ENCODE peak calls at places on chromosome 13, in seven cellular contexts. G, F, E, P, M, N and H are unnamed samples. For H3K4me1, the result is how much of the 10 kb centered on the place peaks cover.

GRCh38 chr13:21435710-21436151 is 23.4 kb downstream of the ZDHHC20 start:
- DNase-seq in M (no peak), E (peak), F (peak), P (peak), N (peak), G (peak), H (no peak)

GRCh38 chr13:113404723-113405471 is 41.0 kb upstream of the GRTP1 start:
- DNase-seq in G (no peak), P (no peak), E (no peak), F (no peak), N (no peak), M (no peak), H (peak)

GRCh38 chr13:114041493-114041892 is 67.6 kb upstream of the C13orf46 start:
- DNase-seq in E (no peak), F (no peak), G (no peak), M (no peak), P (no peak), N (no peak), H (no peak)

GRCh38 chr13:49563513-49563912 is 21.8 kb downstream of the RCBTB1 start:
- DNase-seq in P (no peak), E (no peak), G (no peak), F (no peak), M (no peak), N (no peak), H (no peak)

GRCh38 chr13:90402613-90403012 is 944.9 kb upstream of the MIR17HG start:
- DNase-seq in G (no peak), M (no peak), P (no peak), E (no peak), N (no peak), F (no peak), H (no peak)

GRCh38 chr13:28336193-28336657 is 158.7 kb downstream of the FLT1 start:
- DNase-seq in F (no peak), N (no peak), G (no peak), P (peak), M (no peak), E (no peak), H (no peak)

GRCh38 chr13:43876366-43876765 is 3.2 kb downstream of the CCDC122 start:
- DNase-seq in P (no peak), M (no peak), N (no peak), F (no peak), E (no peak), G (no peak), H (no peak)

GRCh38 chr13:88086577-88086976 is 415.4 kb downstream of the SLITRK5 start:
- DNase-seq in G (no peak), N (no peak), E (no peak), M (no peak), P (no peak), F (no peak), H (no peak)

GRCh38 chr13:100497394-100497793 is 91.2 kb downstream of the GGACT start:
- DNase-seq in P (no peak), M (no peak), E (no peak), N (no peak), G (no peak), F (no peak), H (no peak)

GRCh38 chr13:90974249-90974954 is 373.1 kb upstream of the MIR17HG start:
- DNase-seq in P (no peak), N (no peak), E (no peak), M (no peak), G (no peak), F (no peak), H (no peak)

GRCh38 chr13:108176685-108177274 is 38.6 kb downstream of the LIG4 start:
- DNase-seq in N (no peak), P (no peak), F (peak), E (peak), M (no peak), G (peak), H (no peak)

DNA sequence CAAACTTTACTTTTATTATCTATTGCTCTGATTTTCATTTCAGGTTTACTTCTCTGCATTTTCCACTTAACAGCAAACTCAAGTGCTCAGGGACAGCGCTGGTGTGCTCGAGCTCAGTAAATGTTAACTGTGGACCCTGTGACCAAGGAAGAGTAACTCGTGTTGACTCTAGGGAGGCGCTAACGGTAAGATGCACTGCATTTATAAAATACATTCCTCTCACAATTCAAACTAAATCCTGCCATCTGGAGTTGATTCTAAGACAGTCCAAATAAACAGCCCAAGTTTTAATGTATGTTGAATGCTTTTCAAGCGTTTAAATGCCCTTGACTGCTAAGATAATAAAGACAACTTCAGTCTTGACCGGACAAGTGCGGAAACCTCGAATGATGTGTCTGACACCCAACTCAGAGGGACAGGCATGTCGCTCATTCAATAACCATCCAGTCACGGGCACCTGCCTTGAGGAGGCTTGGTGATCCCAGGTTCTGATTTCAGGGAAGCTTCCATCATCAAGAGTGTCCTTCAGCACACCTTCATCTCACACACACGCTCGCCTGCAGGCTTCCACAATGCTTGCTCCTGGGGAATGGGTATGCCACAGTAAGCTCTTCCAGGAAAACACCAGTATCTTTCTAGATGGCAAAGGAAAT is 93.1 kb downstream of the STK24 start:
- DNase-seq in F (no peak), E (no peak), P (no peak), G (no peak), N (no peak), M (no peak), H (no peak)
- H3K4me1 ChIP-seq in F (half or more), E (under half), P (half or more), G (half or more), N (under half), M (under half), H (under half)

GRCh38 chr13:45218689-45219088 is 17.8 kb upstream of the KCTD4 start:
- DNase-seq in M (no peak), P (no peak), G (no peak), F (no peak), E (no peak), N (no peak), H (no peak)
- H3K27ac ChIP-seq in M (peak), P (no peak), G (peak), F (no peak), E (peak), N (no peak), H (peak)

GRCh38 chr13:110684388-110685056 is 21.4 kb downstream of the CARS2 start:
- DNase-seq in E (no peak), N (no peak), M (no peak), P (no peak), G (no peak), F (no peak), H (no peak)

GRCh38 chr13:110683921-110684320 is 22.0 kb downstream of the CARS2 start:
- DNase-seq in G (no peak), E (no peak), F (no peak), P (no peak), M (no peak), N (no peak), H (no peak)

GRCh38 chr13:110687736-110688135 is 18.2 kb downstream of the CARS2 start:
- DNase-seq in P (no peak), E (no peak), G (no peak), M (no peak), N (no peak), F (no peak), H (no peak)

GRCh38 chr13:110683203-110683883 is 22.6 kb downstream of the CARS2 start:
- DNase-seq in M (no peak), P (no peak), E (peak), N (no peak), F (no peak), G (peak), H (no peak)

DNA sequence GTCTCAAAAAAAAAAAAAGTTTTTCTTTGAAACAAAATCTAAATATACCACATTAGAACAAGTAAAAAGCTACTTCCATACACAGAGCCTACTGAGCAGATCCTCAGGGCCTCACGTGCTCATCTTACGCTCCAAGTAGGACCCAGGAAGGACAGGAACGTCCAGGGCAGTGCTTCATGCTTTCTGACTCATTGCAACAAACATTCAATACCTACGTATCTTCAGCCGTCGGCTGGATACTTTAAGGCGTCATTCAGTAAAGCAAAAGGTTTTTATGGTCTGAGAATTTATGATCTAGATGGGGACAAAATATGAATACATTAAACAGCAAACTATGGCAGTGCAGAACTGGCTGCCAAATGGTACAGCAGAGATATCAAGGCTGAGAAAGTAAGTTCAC is 20.6 kb downstream of the CARS2 start:
- DNase-seq in M (no peak), G (no peak), P (no peak), F (no peak), E (no peak), N (no peak), H (no peak)
- TF ChIP-seq CTCF in M (no peak), G (no peak), P (no peak), F (no peak), E (no peak), N (no peak), H (no peak)

DNA sequence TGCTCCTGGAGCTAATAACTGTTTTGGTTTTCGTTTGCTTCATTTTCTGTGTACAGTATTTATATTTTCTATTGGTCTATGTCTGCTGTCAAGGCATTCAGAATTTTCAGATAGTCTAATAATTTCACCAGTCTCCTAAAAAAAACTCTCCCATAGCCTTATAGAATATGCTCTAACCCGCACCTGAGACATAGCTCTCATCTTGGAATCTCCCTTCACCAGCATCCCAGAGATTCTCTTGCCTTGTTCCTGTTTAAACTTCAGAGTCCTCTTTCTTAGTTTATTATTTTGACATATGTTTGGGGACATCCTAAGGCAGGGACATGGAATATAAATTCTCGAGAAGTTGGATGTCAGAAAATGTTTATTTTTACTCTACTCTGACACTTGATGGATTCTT is 58.3 kb upstream of the MED4 start:
- DNase-seq in P (no peak), M (no peak), G (no peak), N (no peak), E (no peak), F (no peak), H (no peak)
- H3K4me1 ChIP-seq in P (under half), M (under half), G (under half), N (under half), E (under half), F (under half), H (under half)

GRCh38 chr13:29996316-29996715 is 145.9 kb upstream of the UBL3 start:
- DNase-seq in G (no peak), P (no peak), E (no peak), N (no peak), F (no peak), M (no peak), H (no peak)

GRCh38 chr13:29993716-29994488 is 143.5 kb upstream of the UBL3 start:
- DNase-seq in E (no peak), P (no peak), G (no peak), N (no peak), M (no peak), F (no peak), H (no peak)

GRCh38 chr13:29991343-29991742 is 140.9 kb upstream of the UBL3 start:
- DNase-seq in F (no peak), M (no peak), N (no peak), G (no peak), E (no peak), P (no peak), H (no peak)

GRCh38 chr13:29993196-29993595 is 142.8 kb upstream of the UBL3 start:
- DNase-seq in N (no peak), M (no peak), F (no peak), E (no peak), P (no peak), G (no peak), H (no peak)

GRCh38 chr13:29994911-29995601 is 144.6 kb upstream of the UBL3 start:
- DNase-seq in E (no peak), F (no peak), P (no peak), N (peak), G (no peak), M (no peak), H (no peak)
- H3K27ac ChIP-seq in E (no peak), F (no peak), P (no peak), N (no peak), G (no peak), M (no peak), H (no peak)

DNA sequence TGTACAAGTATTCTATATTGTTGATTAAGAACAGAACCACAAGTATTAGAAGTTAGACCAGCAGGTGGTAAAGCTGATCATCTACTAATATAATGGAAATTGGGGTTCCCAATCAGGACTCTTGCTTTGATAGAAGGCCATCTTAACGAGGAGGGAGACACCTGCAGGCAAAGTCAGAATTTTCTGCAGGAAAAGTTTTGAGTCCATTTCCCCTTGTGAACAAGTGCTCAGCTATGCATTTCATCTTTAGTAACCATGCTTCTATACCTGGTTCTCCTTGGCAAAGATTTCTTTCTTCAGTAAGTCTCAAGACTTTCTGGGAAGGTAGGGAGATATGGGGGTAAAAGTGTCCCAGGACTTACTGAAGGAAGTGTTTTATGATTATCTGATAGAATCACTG is 36.1 kb upstream of the USPL1 start:
- DNase-seq in N (no peak), E (peak), F (no peak), G (peak), P (no peak), M (no peak), H (no peak)
- TF ChIP-seq CTCF in N (no peak), E (peak), F (peak), G (no peak), P (no peak), M (no peak), H (peak)

GRCh38 chr13:99311748-99312492 is 4.7 kb upstream of the GPR183 start:
- DNase-seq in G (no peak), E (no peak), F (no peak), M (no peak), P (no peak), N (no peak), H (no peak)

GRCh38 chr13:99308481-99309087 is 1.4 kb upstream of the GPR183 start:
- DNase-seq in N (no peak), G (no peak), F (no peak), E (no peak), P (no peak), M (no peak), H (no peak)

GRCh38 chr13:99311137-99311536 is 3.9 kb upstream of the GPR183 start:
- DNase-seq in E (no peak), F (no peak), P (no peak), N (no peak), G (no peak), M (no peak), H (no peak)

GRCh38 chr13:99312493-99312883 is 5.3 kb upstream of the GPR183 start:
- DNase-seq in M (peak), E (no peak), F (peak), G (peak), P (peak), N (peak), H (no peak)

GRCh38 chr13:99310382-99311031 is 3.3 kb upstream of the GPR183 start:
- DNase-seq in P (no peak), G (no peak), N (no peak), F (no peak), E (no peak), M (no peak), H (no peak)
- H3K4me1 ChIP-seq in P (under half), G (under half), N (under half), F (under half), E (half or more), M (under half), H (under half)

GRCh38 chr13:112233716-112234115 is 142.4 kb upstream of the SPACA7 start:
- DNase-seq in M (no peak), G (no peak), F (no peak), N (no peak), P (no peak), E (no peak), H (no peak)

GRCh38 chr13:112234131-112234875 is 141.9 kb upstream of the SPACA7 start:
- DNase-seq in M (no peak), N (no peak), P (no peak), E (no peak), G (no peak), F (no peak), H (no peak)

GRCh38 chr13:112240076-112240475 is 136.1 kb upstream of the SPACA7 start:
- DNase-seq in E (no peak), G (no peak), M (no peak), N (no peak), P (no peak), F (no peak), H (no peak)

GRCh38 chr13:112238436-112238995 is 137.6 kb upstream of the SPACA7 start:
- DNase-seq in N (no peak), F (no peak), E (no peak), M (no peak), G (no peak), P (no peak), H (no peak)

DNA sequence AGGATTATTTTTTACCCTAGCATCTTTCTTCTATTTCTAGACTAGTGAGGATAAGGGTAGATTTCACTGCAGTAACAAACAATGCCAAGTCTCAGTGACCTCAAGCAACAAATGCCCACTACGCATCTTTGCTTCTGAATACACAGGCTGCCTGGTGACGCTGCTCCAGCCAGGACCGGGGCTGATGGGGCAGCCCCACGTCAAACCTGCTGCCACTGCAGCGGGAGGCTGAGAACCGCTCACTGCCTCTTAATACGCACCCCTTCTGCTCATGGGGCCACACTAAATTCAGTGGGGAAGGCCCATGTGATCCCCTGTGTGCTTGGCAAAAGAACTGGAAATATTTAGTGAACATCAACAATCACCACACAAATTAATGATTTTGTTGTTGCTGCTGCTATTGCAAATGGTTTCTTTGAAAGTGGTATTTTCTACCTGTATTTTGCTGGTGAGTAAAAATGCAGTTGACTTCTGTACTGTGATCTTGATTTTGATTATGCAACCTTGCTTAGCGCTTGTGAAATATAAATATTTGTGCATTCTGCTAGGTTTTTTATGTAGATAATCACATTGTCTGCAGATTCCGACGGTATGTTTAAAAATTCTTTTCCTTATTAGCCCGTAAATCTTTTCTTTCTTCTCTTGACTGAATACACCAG is 139.5 kb upstream of the SPACA7 start:
- DNase-seq in N (no peak), P (no peak), F (no peak), G (no peak), M (no peak), E (no peak), H (no peak)
- H3K27ac ChIP-seq in N (no peak), P (no peak), F (no peak), G (no peak), M (no peak), E (no peak), H (no peak)